ENCODE peak calls at places on chromosomes 3 and 15, in four cellular contexts. X, F, A and K are unnamed samples.
A peak's percentile ranks its signal among the peaks of the same experiment; 100 is the strongest.

GRCh38 chr3:138947303-138948121 is 495 bp downstream of the FOXL2NB start:
- DNase-seq in X (no peak), F (no peak), A (no peak), K (no peak)

GRCh38 chr3:172760406-172760805 is 9.9 kb downstream of the ECT2 start:
- DNase-seq in X (no peak), F (no peak), A (no peak), K (no peak)

GRCh38 chr3:143897558-143898305 is 49.5 kb upstream of the SLC9A9 start:
- DNase-seq in X (no peak), F (no peak), A (no peak), K (no peak)

GRCh38 chr3:21859124-21859781 is 108.2 kb upstream of the ZNF385D start:
- DNase-seq in X (no peak), F (no peak), A (no peak), K (no peak)

GRCh38 chr15:92886815-92887214 is 13.3 kb upstream of the CHD2 start:
- DNase-seq in X (no peak), F (no peak), A (no peak), K (no peak)

GRCh38 chr15:59191855-59192237 is 14.8 kb upstream of the LDHAL6B start:
- DNase-seq in X (no peak), F (no peak), A (no peak), K (no peak)

GRCh38 chr3:118987466-118987865 is 47.2 kb downstream of the IGSF11 start:
- DNase-seq in X (peak; percentile 82), F (peak; percentile 88), A (no peak), K (no peak)

GRCh38 chr3:127803619-127804018 is 18.7 kb downstream of the MGLL start:
- DNase-seq in X (no peak), F (no peak), A (no peak), K (no peak)

DNA sequence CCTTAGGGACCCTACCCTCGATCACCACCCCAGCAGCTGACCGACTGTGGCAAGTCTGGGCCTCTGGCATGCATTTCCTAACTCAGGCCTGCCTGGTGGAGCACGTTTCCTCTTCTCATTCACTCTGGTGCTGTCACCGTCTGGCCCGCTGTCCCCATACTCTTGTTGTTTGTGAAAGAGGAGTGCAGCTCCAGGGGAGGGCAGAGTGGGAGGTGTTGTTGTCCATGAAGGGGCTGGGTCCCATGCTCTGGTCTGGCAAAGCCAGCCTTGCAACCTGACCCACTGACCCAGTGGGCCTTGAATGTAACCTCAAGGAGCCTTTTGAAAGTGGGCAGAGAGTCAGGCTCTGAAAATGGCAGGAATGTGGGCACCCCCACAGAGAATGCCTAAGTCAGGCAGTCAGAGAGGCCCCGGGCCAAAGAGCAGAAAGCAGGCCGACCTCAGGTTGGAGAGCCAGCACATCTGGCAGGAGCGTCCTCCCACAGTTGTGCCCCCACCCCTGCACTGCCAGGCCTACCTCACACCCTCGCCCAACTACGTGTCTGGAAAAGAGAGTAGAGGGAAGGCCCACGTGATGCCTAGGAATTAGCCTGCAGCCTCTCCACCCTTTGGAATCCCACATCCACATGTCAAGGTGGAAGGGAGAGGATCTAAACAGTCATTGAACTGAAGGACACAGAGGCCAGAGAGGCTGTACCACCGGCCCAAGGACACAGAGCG is 10.9 kb downstream of the SEMA7A start:
- DNase-seq in X (no peak), F (no peak), A (no peak), K (no peak)
- H3K4me3 ChIP-seq in X (no peak overlapping the region), F (no peak overlapping the region), A (no peak overlapping the region), K (no peak overlapping the region)

DNA sequence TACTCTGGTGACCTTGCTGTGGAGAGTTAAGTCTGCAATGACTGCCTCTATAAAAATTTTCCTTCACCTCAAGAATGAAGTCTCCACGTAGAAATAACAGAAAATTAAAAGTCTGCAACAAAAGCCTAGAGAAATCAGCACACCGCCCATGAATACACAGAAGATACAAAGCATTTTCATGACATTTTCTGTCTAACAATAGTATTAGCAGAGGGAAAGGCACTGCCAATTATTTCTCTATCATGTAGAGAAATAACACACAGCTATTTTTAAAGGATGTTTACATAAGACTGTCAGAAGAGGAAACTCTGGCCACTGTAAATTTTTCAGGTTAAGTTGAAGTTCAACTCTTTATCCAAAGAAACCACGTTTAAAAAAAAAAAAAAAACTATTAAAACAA is 80.8 kb downstream of the GSK3B start:
- DNase-seq in X (no peak), F (no peak), A (no peak), K (no peak)
- H3K27ac ChIP-seq in X (no peak overlapping the region), F (no peak overlapping the region), A (no peak overlapping the region), K (no peak overlapping the region)

GRCh38 chr3:190119734-190120133 is 963 bp downstream of the P3H2 start:
- DNase-seq in X (no peak), F (no peak), A (no peak), K (no peak)

GRCh38 chr3:190124067-190124466 is 3.4 kb upstream of the P3H2 start:
- DNase-seq in X (no peak), F (no peak), A (no peak), K (peak; percentile 41)

GRCh38 chr3:190120161-190121060 is at the start of gene P3H2:
- DNase-seq in X (peak; percentile 74), F (peak; percentile 63), A (no peak), K (peak; percentile 88)

GRCh38 chr3:190122198-190122771 is 1.6 kb upstream of the P3H2 start:
- DNase-seq in X (no peak), F (no peak), A (no peak), K (no peak)

DNA sequence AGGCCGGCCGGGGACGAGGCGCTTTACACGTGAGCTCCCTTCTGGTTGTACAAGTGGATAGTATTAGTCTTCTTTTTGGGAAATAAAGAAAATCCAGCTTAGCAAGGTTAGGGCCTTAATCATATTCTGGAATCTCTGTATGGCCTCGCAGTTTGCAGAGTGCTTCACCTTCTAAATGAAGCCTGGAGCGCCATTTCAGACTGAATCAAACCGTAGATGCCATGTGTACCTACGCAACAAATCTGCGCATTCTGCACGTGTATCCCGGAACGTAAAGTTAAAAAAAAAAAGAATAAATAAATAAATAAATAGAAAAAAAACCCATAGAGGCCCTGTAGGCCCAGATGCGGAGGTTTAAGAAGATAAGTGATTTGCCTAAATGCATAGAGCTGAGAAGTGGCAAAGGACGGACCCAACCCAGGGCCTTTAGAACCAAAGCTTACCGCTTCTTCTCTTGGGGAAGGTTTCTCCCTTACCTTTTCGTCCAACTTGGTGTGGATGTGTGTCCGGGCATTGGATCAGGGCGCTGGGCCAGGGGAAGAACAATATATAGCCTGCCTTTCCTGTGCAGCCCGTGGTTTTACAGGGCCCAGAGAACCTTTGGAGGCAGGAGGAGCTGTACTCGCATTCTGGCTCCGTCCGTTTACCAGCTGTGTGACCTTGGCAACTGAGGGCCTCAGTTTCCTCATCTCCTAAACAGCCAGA is 516 bp upstream of the P3H2 start:
- DNase-seq in X (no peak), F (no peak), A (no peak), K (no peak)
- H3K4me3 ChIP-seq in X (peak overlapping the region; percentile 68), F (no peak overlapping the region), A (no peak overlapping the region), K (peak overlapping the region; percentile 75)

DNA sequence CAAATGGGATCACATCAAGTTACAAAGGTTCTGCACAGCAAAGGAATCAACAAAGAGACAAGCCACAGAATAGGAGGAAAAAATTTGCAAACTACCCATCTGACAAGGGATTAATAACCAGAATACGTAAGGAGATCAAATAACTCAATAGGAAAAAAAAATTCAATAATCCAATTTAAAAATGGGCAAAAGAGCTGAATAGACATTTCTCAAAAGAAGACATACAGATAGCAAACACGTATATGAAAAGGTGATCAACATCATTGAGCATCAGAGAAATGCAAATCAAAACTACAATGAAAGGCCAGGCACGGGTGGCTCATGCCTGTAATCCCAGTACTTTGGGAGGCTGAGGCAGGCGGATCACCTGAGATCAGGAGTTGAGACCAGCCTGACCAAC is 23.5 kb upstream of the CPEB1 start:
- DNase-seq in X (no peak), F (no peak), A (no peak), K (no peak)
- H3K27ac ChIP-seq in X (no peak overlapping the region), F (no peak overlapping the region), A (no peak overlapping the region), K (no peak overlapping the region)

GRCh38 chr15:44667039-44667360 is 3.5 kb upstream of the SPG11 start:
- DNase-seq in X (no peak), F (no peak), A (no peak), K (no peak)
- H3K4me3 ChIP-seq in X (no peak overlapping the region), F (no peak overlapping the region), A (peak overlapping the region; percentile 1), K (no peak overlapping the region)

DNA sequence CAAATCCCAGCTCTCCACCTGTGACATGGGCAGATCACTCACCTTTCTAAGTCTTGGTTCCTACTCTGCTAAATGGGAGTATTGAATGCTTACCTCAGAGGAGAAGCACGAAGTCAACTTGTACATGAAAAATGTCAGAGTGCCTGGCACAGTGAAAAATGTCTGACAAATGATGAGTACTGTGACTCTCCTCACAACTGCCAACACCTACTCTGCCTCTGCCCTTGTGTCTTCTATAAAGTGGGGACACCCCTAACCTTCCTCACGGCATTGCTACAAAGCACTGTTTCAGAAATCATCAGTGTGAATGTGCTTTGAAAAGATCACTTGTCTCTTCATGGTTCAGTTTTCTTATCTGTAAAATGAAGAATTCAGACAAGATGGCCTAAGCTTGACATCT is 940 bp upstream of the CCR1 start:
- DNase-seq in X (no peak), F (no peak), A (no peak), K (no peak)
- H3K27ac ChIP-seq in X (no peak overlapping the region), F (no peak overlapping the region), A (no peak overlapping the region), K (no peak overlapping the region)